ENCODE peak calls at places on chromosomes 6 and 20, in six cellular contexts. N, V, D, A, W and C are unnamed samples.

GRCh38 chr20:36754656-36755222 is 8.8 kb upstream of the NDRG3 start:
- DNase-seq in A (no peak), V (peak; percentile 38), D (no peak), N (peak; percentile 79), W (peak; percentile 54), C (no peak)

GRCh38 chr6:153106021-153106420 is 25.1 kb downstream of the RGS17 start:
- DNase-seq in A (no peak), V (no peak), D (no peak), N (no peak), W (no peak), C (no peak)

GRCh38 chr20:9889270-9889981 is 50.5 kb upstream of the PAK5 start:
- DNase-seq in W (no peak), N (no peak), D (no peak), A (no peak), V (no peak), C (no peak)

GRCh38 chr6:140960566-140960965 is 1172.2 kb upstream of the GJE1 start:
- DNase-seq in D (no peak), A (no peak), V (no peak), W (no peak), N (no peak), C (no peak)

GRCh38 chr20:5191829-5192569 is 65.2 kb downstream of the CDS2 start:
- DNase-seq in V (peak; percentile 39), D (no peak), A (no peak), W (peak; percentile 31), N (peak; percentile 82), C (no peak)

GRCh38 chr6:99522531-99522930 is 7.3 kb upstream of the USP45 start:
- DNase-seq in A (peak; percentile 22), N (no peak), D (no peak), V (no peak), W (no peak), C (no peak)

GRCh38 chr6:82040405-82041221 is 206.9 kb downstream of the IBTK start:
- DNase-seq in A (no peak), W (no peak), D (no peak), N (peak; percentile 68), V (peak; percentile 43), C (no peak)

GRCh38 chr6:54516331-54516730 is 208.1 kb downstream of the TINAG start:
- DNase-seq in W (no peak), N (peak; percentile 7), D (no peak), A (no peak), V (no peak), C (no peak)

GRCh38 chr20:34268851-34269668 is 27.8 kb downstream of the ASIP start:
- DNase-seq in A (peak; percentile 27), D (peak; percentile 24), N (no peak), W (peak; percentile 37), V (no peak), C (peak; percentile 57)

DNA sequence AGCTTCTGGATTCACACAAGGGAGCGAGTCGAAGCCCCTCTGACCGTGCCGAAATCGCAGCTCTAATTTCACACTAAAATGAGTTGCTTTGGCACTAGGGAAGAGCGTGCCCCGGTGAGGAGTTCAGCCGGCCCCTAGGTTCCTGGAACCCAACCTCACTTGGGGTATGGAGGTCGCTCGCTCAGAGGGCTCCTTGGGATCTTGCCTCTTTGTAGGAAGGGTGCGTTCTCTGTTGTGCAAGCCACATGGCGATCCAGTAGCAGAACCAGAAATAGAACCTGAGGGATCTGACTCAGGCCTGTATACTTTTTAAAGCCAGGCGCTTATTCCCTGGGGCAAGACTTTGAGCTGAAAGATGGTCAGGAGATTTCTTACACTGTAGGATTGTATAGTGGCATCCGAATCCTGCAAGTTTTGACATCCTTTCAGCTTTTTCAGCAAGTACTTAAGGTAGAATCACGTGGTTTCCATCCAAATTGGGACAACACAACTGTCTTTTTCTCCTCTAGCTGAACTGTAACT is 861 bp upstream of the RALGAPA2 start:
- DNase-seq in V (peak; percentile 22), N (no peak), D (no peak), W (peak; percentile 10), A (peak; percentile 50), C (peak; percentile 49)
- H3K27ac ChIP-seq in V (peak overlapping the region; percentile 96), N (no peak overlapping the region), D (peak overlapping the region; percentile 95), W (peak overlapping the region; percentile 93), A (peak overlapping the region; percentile 91), C (peak overlapping the region; percentile 95)

DNA sequence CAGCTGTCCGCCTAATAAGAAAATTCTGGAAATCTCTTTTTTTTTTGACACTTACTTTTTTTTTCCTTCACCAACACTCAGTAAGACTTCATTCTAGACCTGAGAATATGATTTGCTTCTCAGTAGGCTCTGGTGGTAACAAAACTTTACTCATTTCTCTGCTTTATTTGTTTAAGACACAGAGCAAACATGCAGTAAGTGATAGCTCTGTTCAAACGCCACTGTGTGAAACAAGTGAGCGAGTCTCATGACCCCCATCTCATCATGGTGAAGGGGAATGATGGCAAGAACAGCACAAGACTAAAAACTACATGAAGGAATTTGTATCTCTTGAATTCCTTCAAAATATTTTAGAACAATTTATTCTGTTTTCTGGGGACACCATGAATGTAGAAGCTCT is 541.6 kb upstream of the POU3F2 start:
- DNase-seq in W (no peak), V (no peak), A (no peak), N (no peak), D (no peak), C (no peak)
- H3K27ac ChIP-seq in W (no peak overlapping the region), V (no peak overlapping the region), A (no peak overlapping the region), N (no peak overlapping the region), D (no peak overlapping the region), C (no peak overlapping the region)

DNA sequence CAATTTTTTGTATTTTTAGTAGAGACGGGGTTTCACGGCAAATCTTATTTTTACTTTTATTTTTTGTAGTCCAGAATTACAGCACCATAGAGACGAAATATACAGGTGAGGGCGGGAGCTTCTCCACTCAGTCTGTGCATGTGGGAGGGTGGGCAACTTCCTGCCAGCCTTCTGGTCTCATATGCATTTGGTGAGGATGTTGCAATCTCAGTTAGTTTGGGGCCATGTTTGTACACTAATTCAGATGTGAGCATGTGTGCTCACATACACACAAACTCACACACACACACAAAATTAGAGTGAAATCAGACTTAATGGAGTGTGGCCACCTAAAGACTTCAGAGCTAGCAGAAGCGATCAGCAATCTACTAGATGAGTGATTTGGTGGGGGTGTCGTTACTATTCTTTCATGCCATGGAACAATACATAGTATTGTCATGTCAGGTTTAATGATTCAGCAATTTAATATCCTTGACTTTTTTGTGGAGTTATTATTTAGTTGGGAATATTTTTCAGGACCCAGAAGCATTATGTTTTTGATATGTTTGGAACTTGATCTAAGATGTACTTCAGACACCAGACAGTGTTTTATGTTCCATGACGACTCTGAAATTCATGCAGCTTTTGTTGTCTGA is 78.0 kb upstream of the BMP2 start:
- DNase-seq in A (no peak), W (no peak), V (no peak), N (no peak), D (no peak), C (no peak)
- H3K27ac ChIP-seq in A (no peak overlapping the region), W (no peak overlapping the region), V (no peak overlapping the region), N (no peak overlapping the region), D (no peak overlapping the region), C (no peak overlapping the region)

DNA sequence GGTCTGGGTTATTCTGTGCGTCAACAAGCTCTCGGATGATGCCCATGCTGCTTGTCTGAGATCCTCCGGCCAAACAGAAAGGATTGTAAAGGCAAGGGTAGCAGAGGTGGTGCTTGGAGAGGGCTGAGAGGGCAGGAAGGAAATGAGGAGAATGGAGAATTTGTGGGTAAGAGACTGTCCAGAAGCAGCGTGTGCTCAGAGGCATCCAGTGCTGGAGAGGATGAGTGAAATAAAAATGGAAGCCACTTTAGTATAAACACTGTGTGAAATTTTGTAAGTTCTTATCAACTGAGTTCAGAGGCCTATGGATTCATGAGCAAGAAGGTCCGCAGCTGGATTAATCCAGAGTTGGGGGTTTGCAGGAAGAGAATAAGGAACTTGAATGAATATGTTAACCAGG is 59.5 kb downstream of the ADGRG6 start:
- DNase-seq in D (no peak), V (no peak), N (no peak), W (no peak), A (no peak), C (no peak)
- H3K27ac ChIP-seq in D (no peak overlapping the region), V (no peak overlapping the region), N (peak overlapping the region; percentile 5), W (no peak overlapping the region), A (no peak overlapping the region), C (no peak overlapping the region)

GRCh38 chr20:38649275-38649891 is 47.8 kb downstream of the ARHGAP40 start:
- DNase-seq in V (no peak), N (peak; percentile 48), W (no peak), A (no peak), D (no peak), C (no peak)

GRCh38 chr20:38650010-38650409 is 48.4 kb downstream of the ARHGAP40 start:
- DNase-seq in N (no peak), D (no peak), W (no peak), V (no peak), A (no peak), C (no peak)

GRCh38 chr20:38651562-38651961 is 50.0 kb downstream of the ARHGAP40 start:
- DNase-seq in V (no peak), W (no peak), A (no peak), N (no peak), D (no peak), C (no peak)

GRCh38 chr20:38651154-38651553 is 49.5 kb downstream of the ARHGAP40 start:
- DNase-seq in D (no peak), N (peak; percentile 21), V (no peak), W (no peak), A (no peak), C (no peak)

GRCh38 chr20:38652995-38653394 is 51.4 kb downstream of the ARHGAP40 start:
- DNase-seq in W (no peak), N (no peak), D (no peak), V (no peak), A (no peak), C (no peak)
- H3K27ac ChIP-seq in W (no peak overlapping the region), N (no peak overlapping the region), D (no peak overlapping the region), V (no peak overlapping the region), A (no peak overlapping the region), C (no peak overlapping the region)